ENCODE peak calls at places on chromosomes 4 and X, in nine cellular contexts. One of them, this sample, is unnamed.

GRCh38 chrX:30653415-30654131 is at the start of gene GK:
- DNase-seq in endothelial cell of umbilical vein: peak; percentile 3
- DNase-seq in endodermal cell: peak; percentile 54
- DNase-seq in endothelial cell: peak; percentile 7
- DNase-seq in astrocyte of the spinal cord: no peak
- DNase-seq in IMR-90: peak; percentile 12
- DNase-seq in tibial artery: peak; percentile 58
- DNase-seq in AG04449: no peak
- DNase-seq in AG09319: no peak
- DNase-seq in this sample: no peak

GRCh38 chr4:3406431-3406830 is 35.3 kb upstream of the HGFAC start:
- DNase-seq in endothelial cell: no peak
- DNase-seq in IMR-90: no peak
- DNase-seq in AG09319: no peak
- DNase-seq in astrocyte of the spinal cord: no peak
- DNase-seq in endodermal cell: no peak
- DNase-seq in endothelial cell of umbilical vein: no peak
- DNase-seq in tibial artery: no peak
- DNase-seq in AG04449: no peak
- DNase-seq in this sample: no peak

GRCh38 chr4:122000849-122001248 is 49.0 kb upstream of the TRPC3 start:
- DNase-seq in endothelial cell: no peak
- DNase-seq in astrocyte of the spinal cord: peak; percentile 8
- DNase-seq in IMR-90: no peak
- DNase-seq in AG04449: no peak
- DNase-seq in endothelial cell of umbilical vein: no peak
- DNase-seq in AG09319: no peak
- DNase-seq in tibial artery: no peak
- DNase-seq in endodermal cell: no peak
- DNase-seq in this sample: no peak

GRCh38 chrX:110396777-110397176 is 38.1 kb downstream of the RTL9 start:
- DNase-seq in tibial artery: no peak
- DNase-seq in astrocyte of the spinal cord: no peak
- DNase-seq in IMR-90: no peak
- DNase-seq in AG09319: no peak
- DNase-seq in endothelial cell of umbilical vein: no peak
- DNase-seq in endodermal cell: no peak
- DNase-seq in AG04449: no peak
- DNase-seq in endothelial cell: no peak
- DNase-seq in this sample: no peak

GRCh38 chr4:172124656-172125308 is 311.6 kb downstream of the GALNTL6 start:
- DNase-seq in tibial artery: no peak
- DNase-seq in astrocyte of the spinal cord: no peak
- DNase-seq in AG09319: no peak
- DNase-seq in AG04449: no peak
- DNase-seq in IMR-90: no peak
- DNase-seq in endothelial cell of umbilical vein: no peak
- DNase-seq in endodermal cell: no peak
- DNase-seq in endothelial cell: no peak
- DNase-seq in this sample: no peak

GRCh38 chrX:48919360-48919821 is 567 bp upstream of the PIM2 start:
- DNase-seq in endothelial cell: no peak
- DNase-seq in AG09319: no peak
- DNase-seq in AG04449: no peak
- DNase-seq in IMR-90: no peak
- DNase-seq in tibial artery: no peak
- DNase-seq in endodermal cell: peak; percentile 83
- DNase-seq in endothelial cell of umbilical vein: no peak
- DNase-seq in astrocyte of the spinal cord: no peak
- DNase-seq in this sample: no peak

GRCh38 chr4:65242156-65242846 is 428.0 kb downstream of the EPHA5 start:
- DNase-seq in AG04449: no peak
- DNase-seq in tibial artery: no peak
- DNase-seq in endothelial cell of umbilical vein: no peak
- DNase-seq in endothelial cell: no peak
- DNase-seq in endodermal cell: no peak
- DNase-seq in IMR-90: no peak
- DNase-seq in AG09319: no peak
- DNase-seq in astrocyte of the spinal cord: no peak
- DNase-seq in this sample: no peak

GRCh38 chr4:86481429-86481828 is 112.7 kb upstream of the PTPN13 start:
- DNase-seq in tibial artery: no peak
- DNase-seq in IMR-90: no peak
- DNase-seq in AG09319: no peak
- DNase-seq in AG04449: no peak
- DNase-seq in endothelial cell of umbilical vein: no peak
- DNase-seq in astrocyte of the spinal cord: no peak
- DNase-seq in endodermal cell: no peak
- DNase-seq in endothelial cell: no peak
- DNase-seq in this sample: no peak

GRCh38 chr4:85243857-85244256 is 231.1 kb upstream of the ARHGAP24 start:
- DNase-seq in endodermal cell: no peak
- DNase-seq in IMR-90: no peak
- DNase-seq in AG09319: no peak
- DNase-seq in tibial artery: no peak
- DNase-seq in astrocyte of the spinal cord: no peak
- DNase-seq in endothelial cell of umbilical vein: no peak
- DNase-seq in AG04449: no peak
- DNase-seq in endothelial cell: no peak
- DNase-seq in this sample: no peak

GRCh38 chr4:185587444-185588161 is 52.3 kb upstream of the PDLIM3 start:
- DNase-seq in endothelial cell of umbilical vein: no peak
- DNase-seq in astrocyte of the spinal cord: no peak
- DNase-seq in endothelial cell: no peak
- DNase-seq in tibial artery: no peak
- DNase-seq in IMR-90: peak; percentile 68
- DNase-seq in endodermal cell: peak; percentile 89
- DNase-seq in AG04449: no peak
- DNase-seq in AG09319: no peak
- DNase-seq in this sample: peak; percentile 86

GRCh38 chr4:6343950-6344408 is 74.3 kb downstream of the WFS1 start:
- DNase-seq in endodermal cell: peak; percentile 73
- DNase-seq in endothelial cell: no peak
- DNase-seq in AG04449: peak; percentile 19
- DNase-seq in astrocyte of the spinal cord: peak; percentile 44
- DNase-seq in IMR-90: peak; percentile 80
- DNase-seq in endothelial cell of umbilical vein: no peak
- DNase-seq in tibial artery: no peak
- DNase-seq in AG09319: no peak
- DNase-seq in this sample: no peak

GRCh38 chrX:112746812-112747630 is 67.3 kb upstream of the LHFPL1 start:
- DNase-seq in AG09319: no peak
- DNase-seq in endodermal cell: no peak
- DNase-seq in endothelial cell: no peak
- DNase-seq in AG04449: no peak
- DNase-seq in endothelial cell of umbilical vein: no peak
- DNase-seq in IMR-90: peak; percentile 31
- DNase-seq in tibial artery: no peak
- DNase-seq in astrocyte of the spinal cord: no peak
- DNase-seq in this sample: no peak

GRCh38 chr4:114384629-114385028 is 214.0 kb upstream of the UGT8 start:
- DNase-seq in tibial artery: no peak
- DNase-seq in AG04449: no peak
- DNase-seq in endodermal cell: no peak
- DNase-seq in endothelial cell: peak; percentile 10
- DNase-seq in IMR-90: peak; percentile 77
- DNase-seq in AG09319: no peak
- DNase-seq in astrocyte of the spinal cord: peak; percentile 68
- DNase-seq in endothelial cell of umbilical vein: peak; percentile 62
- DNase-seq in this sample: peak; percentile 13

GRCh38 chr4:185384877-185385465 is 10.8 kb downstream of the LRP2BP start:
- DNase-seq in AG04449: no peak
- DNase-seq in endothelial cell: no peak
- DNase-seq in endodermal cell: no peak
- DNase-seq in tibial artery: no peak
- DNase-seq in IMR-90: no peak
- DNase-seq in astrocyte of the spinal cord: no peak
- DNase-seq in AG09319: no peak
- DNase-seq in endothelial cell of umbilical vein: peak; percentile 94
- DNase-seq in this sample: no peak

GRCh38 chr4:55363618-55364420 is 17.8 kb downstream of the SRD5A3 start:
- DNase-seq in tibial artery: no peak
- DNase-seq in AG04449: no peak
- DNase-seq in astrocyte of the spinal cord: no peak
- DNase-seq in endodermal cell: no peak
- DNase-seq in endothelial cell: no peak
- DNase-seq in endothelial cell of umbilical vein: no peak
- DNase-seq in AG09319: no peak
- DNase-seq in IMR-90: no peak
- DNase-seq in this sample: no peak

GRCh38 chr4:89549907-89550306 is 242.3 kb upstream of the GPRIN3 start:
- DNase-seq in endothelial cell: no peak
- DNase-seq in AG04449: no peak
- DNase-seq in astrocyte of the spinal cord: no peak
- DNase-seq in endodermal cell: no peak
- DNase-seq in endothelial cell of umbilical vein: peak; percentile 97
- DNase-seq in AG09319: peak; percentile 71
- DNase-seq in IMR-90: peak; percentile 54
- DNase-seq in tibial artery: no peak
- DNase-seq in this sample: no peak

GRCh38 chr4:73631565-73632226 is 11.5 kb upstream of the RASSF6 start:
- DNase-seq in endothelial cell: no peak
- DNase-seq in IMR-90: no peak
- DNase-seq in AG04449: no peak
- DNase-seq in endothelial cell of umbilical vein: no peak
- DNase-seq in AG09319: no peak
- DNase-seq in tibial artery: no peak
- DNase-seq in astrocyte of the spinal cord: no peak
- DNase-seq in endodermal cell: no peak
- DNase-seq in this sample: no peak

GRCh38 chr4:186168750-186169149 is 22.6 kb upstream of the CYP4V2 start:
- DNase-seq in IMR-90: no peak
- DNase-seq in endothelial cell: no peak
- DNase-seq in tibial artery: no peak
- DNase-seq in astrocyte of the spinal cord: no peak
- DNase-seq in endothelial cell of umbilical vein: no peak
- DNase-seq in endodermal cell: no peak
- DNase-seq in AG04449: no peak
- DNase-seq in AG09319: no peak
- DNase-seq in this sample: no peak

GRCh38 chr4:138734746-138735145 is 280.8 kb upstream of the NOCT start:
- DNase-seq in astrocyte of the spinal cord: peak; percentile 51
- DNase-seq in endothelial cell of umbilical vein: peak; percentile 90
- DNase-seq in IMR-90: peak; percentile 89
- DNase-seq in AG04449: no peak
- DNase-seq in endothelial cell: no peak
- DNase-seq in AG09319: peak; percentile 49
- DNase-seq in endodermal cell: no peak
- DNase-seq in tibial artery: no peak
- DNase-seq in this sample: no peak

GRCh38 chrX:47232803-47233332 is at the start of gene USP11:
- DNase-seq in AG04449: no peak
- DNase-seq in IMR-90: peak; percentile 51
- DNase-seq in AG09319: no peak
- DNase-seq in endodermal cell: peak; percentile 87
- DNase-seq in astrocyte of the spinal cord: peak; percentile 53
- DNase-seq in endothelial cell of umbilical vein: no peak
- DNase-seq in endothelial cell: no peak
- DNase-seq in tibial artery: peak; percentile 74
- DNase-seq in this sample: peak; percentile 68

DNA sequence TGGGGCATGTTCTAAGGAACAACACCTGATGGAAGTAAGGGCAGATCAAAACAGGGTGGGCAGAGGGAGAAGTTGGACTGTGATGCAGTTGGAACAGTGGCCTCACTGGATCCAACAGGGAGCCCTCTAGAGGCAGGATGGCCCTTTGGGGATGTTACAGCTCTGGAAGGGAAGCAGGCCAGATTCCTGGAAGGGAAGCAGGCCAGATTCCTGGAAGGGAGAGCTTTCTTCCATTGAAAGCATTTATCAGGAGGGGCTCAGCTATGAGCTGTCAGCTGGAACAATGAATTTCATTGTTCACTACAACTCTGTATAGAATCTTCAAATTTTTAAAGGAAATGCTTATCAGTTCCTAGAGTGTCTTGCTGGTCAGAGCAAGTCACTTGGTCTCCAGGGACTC is 17.7 kb downstream of the IL15 start:
- DNase-seq in endodermal cell: peak; percentile 88
- DNase-seq in AG04449: no peak
- DNase-seq in endothelial cell: peak; percentile 70
- DNase-seq in endothelial cell of umbilical vein: peak; percentile 82
- DNase-seq in IMR-90: peak; percentile 47
- DNase-seq in tibial artery: no peak
- DNase-seq in AG09319: no peak
- DNase-seq in astrocyte of the spinal cord: peak; percentile 25
- DNase-seq in this sample: no peak
- TF ChIP-seq CTCF in endodermal cell: peak; percentile 87
- TF ChIP-seq CTCF in AG04449: peak; percentile 32
- TF ChIP-seq CTCF in endothelial cell: no peak
- TF ChIP-seq CTCF in endothelial cell of umbilical vein: peak; percentile 36
- TF ChIP-seq CTCF in IMR-90: peak; percentile 40
- TF ChIP-seq CTCF in tibial artery: no peak
- TF ChIP-seq CTCF in AG09319: peak; percentile 41
- TF ChIP-seq CTCF in astrocyte of the spinal cord: peak; percentile 54
- TF ChIP-seq CTCF in this sample: peak; percentile 24

GRCh38 chr4:12724520-12724919 is 759.6 kb downstream of the RAB28 start:
- DNase-seq in AG04449: no peak
- DNase-seq in endodermal cell: no peak
- DNase-seq in astrocyte of the spinal cord: no peak
- DNase-seq in endothelial cell: no peak
- DNase-seq in IMR-90: no peak
- DNase-seq in endothelial cell of umbilical vein: peak; percentile 15
- DNase-seq in tibial artery: no peak
- DNase-seq in AG09319: no peak
- DNase-seq in this sample: peak; percentile 7
- TF ChIP-seq CTCF in AG04449: no peak
- TF ChIP-seq CTCF in endodermal cell: peak; percentile 87
- TF ChIP-seq CTCF in astrocyte of the spinal cord: peak; percentile 44
- TF ChIP-seq CTCF in endothelial cell: peak; percentile 79
- TF ChIP-seq CTCF in IMR-90: peak; percentile 36
- TF ChIP-seq CTCF in endothelial cell of umbilical vein: peak; percentile 11
- TF ChIP-seq CTCF in tibial artery: peak; percentile 26
- TF ChIP-seq CTCF in AG09319: peak; percentile 26
- TF ChIP-seq CTCF in this sample: peak; percentile 65

DNA sequence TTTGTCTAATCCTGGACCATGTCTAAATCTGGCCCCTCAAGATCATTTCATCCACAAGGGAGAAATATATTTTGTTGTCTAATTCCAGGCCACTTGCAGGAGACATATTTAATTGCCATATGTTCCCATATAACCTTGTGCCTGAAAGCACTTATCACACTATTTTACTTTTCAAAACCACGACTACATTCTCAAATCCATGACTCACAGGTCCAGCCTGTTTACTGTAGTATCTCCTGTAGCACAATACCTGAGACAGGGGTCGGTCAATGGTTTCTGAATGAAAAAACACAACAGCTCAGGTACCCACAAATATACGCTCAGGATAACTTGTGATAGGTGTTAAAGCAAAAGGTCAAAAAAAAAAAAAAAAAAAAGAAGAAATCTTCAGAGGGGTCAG is 60.9 kb downstream of the SEC24D start:
- DNase-seq in AG04449: no peak
- DNase-seq in astrocyte of the spinal cord: peak; percentile 49
- DNase-seq in endothelial cell: no peak
- DNase-seq in endothelial cell of umbilical vein: peak; percentile 45
- DNase-seq in tibial artery: no peak
- DNase-seq in endodermal cell: no peak
- DNase-seq in IMR-90: peak; percentile 61
- DNase-seq in AG09319: no peak
- DNase-seq in this sample: no peak
- TF ChIP-seq CTCF in AG04449: no peak
- TF ChIP-seq CTCF in astrocyte of the spinal cord: no peak
- TF ChIP-seq CTCF in endothelial cell: no peak
- TF ChIP-seq CTCF in endothelial cell of umbilical vein: no peak
- TF ChIP-seq CTCF in tibial artery: no peak
- TF ChIP-seq CTCF in endodermal cell: no peak
- TF ChIP-seq CTCF in IMR-90: no peak
- TF ChIP-seq CTCF in AG09319: no peak
- TF ChIP-seq CTCF in this sample: no peak

GRCh38 chrX:13311560-13311959 is 8.3 kb downstream of the ATXN3L start:
- DNase-seq in AG09319: no peak
- DNase-seq in endothelial cell of umbilical vein: no peak
- DNase-seq in IMR-90: no peak
- DNase-seq in endothelial cell: no peak
- DNase-seq in astrocyte of the spinal cord: no peak
- DNase-seq in endodermal cell: no peak
- DNase-seq in tibial artery: no peak
- DNase-seq in AG04449: no peak
- DNase-seq in this sample: no peak
- TF ChIP-seq CTCF in AG09319: no peak
- TF ChIP-seq CTCF in endothelial cell of umbilical vein: no peak
- TF ChIP-seq CTCF in IMR-90: no peak
- TF ChIP-seq CTCF in endothelial cell: no peak
- TF ChIP-seq CTCF in astrocyte of the spinal cord: no peak
- TF ChIP-seq CTCF in endodermal cell: no peak
- TF ChIP-seq CTCF in tibial artery: no peak
- TF ChIP-seq CTCF in AG04449: no peak
- TF ChIP-seq CTCF in this sample: no peak

This sample was measured in GM13977.